ENCODE peak calls at places on chromosomes 3 and 15, in eight cellular contexts. One of them, this sample, is unnamed.

GRCh38 chr15:68328485-68328884 is 50.9 kb downstream of the FEM1B start:
- DNase-seq in MV-4-11: no peak
- DNase-seq in NCI-H2171: no peak
- DNase-seq in GM12865: no peak
- DNase-seq in endodermal cell: no peak
- DNase-seq in NCI-H748 treated with DMSO at 0.1 percent for 48 hours: no peak
- DNase-seq in fibroblast of mammary gland: no peak
- DNase-seq in stimulated activated naive CD8-positive, alpha-beta T cell treated with anti-CD3 and anti-CD28 coated beads, Interleukin-15, Interleukin-2, amounts not matched to agents 100 U/mL and 50 U/mL, for 24 hours: no peak
- DNase-seq in this sample: no peak

GRCh38 chr3:119819806-119820205 is 37.9 kb downstream of the NR1I2 start:
- DNase-seq in endodermal cell: no peak
- DNase-seq in MV-4-11: no peak
- DNase-seq in stimulated activated naive CD8-positive, alpha-beta T cell treated with anti-CD3 and anti-CD28 coated beads, Interleukin-15, Interleukin-2, amounts not matched to agents 100 U/mL and 50 U/mL, for 24 hours: no peak
- DNase-seq in NCI-H2171: no peak
- DNase-seq in fibroblast of mammary gland: peak; percentile 40
- DNase-seq in NCI-H748 treated with DMSO at 0.1 percent for 48 hours: no peak
- DNase-seq in GM12865: no peak
- DNase-seq in this sample: no peak

GRCh38 chr3:63976166-63976861 is 47.0 kb downstream of the PSMD6 start:
- DNase-seq in stimulated activated naive CD8-positive, alpha-beta T cell treated with anti-CD3 and anti-CD28 coated beads, Interleukin-15, Interleukin-2, amounts not matched to agents 100 U/mL and 50 U/mL, for 24 hours: no peak
- DNase-seq in MV-4-11: peak; percentile 87
- DNase-seq in NCI-H748 treated with DMSO at 0.1 percent for 48 hours: no peak
- DNase-seq in fibroblast of mammary gland: peak; percentile 99
- DNase-seq in endodermal cell: no peak
- DNase-seq in NCI-H2171: no peak
- DNase-seq in GM12865: no peak
- DNase-seq in this sample: no peak

GRCh38 chr3:194711913-194712312 is 26.2 kb downstream of the FAM43A start:
- DNase-seq in stimulated activated naive CD8-positive, alpha-beta T cell treated with anti-CD3 and anti-CD28 coated beads, Interleukin-15, Interleukin-2, amounts not matched to agents 100 U/mL and 50 U/mL, for 24 hours: no peak
- DNase-seq in NCI-H2171: no peak
- DNase-seq in GM12865: no peak
- DNase-seq in fibroblast of mammary gland: peak; percentile 82
- DNase-seq in endodermal cell: no peak
- DNase-seq in MV-4-11: peak; percentile 81
- DNase-seq in NCI-H748 treated with DMSO at 0.1 percent for 48 hours: no peak
- DNase-seq in this sample: no peak

GRCh38 chr3:31462050-31462569 is 70.6 kb upstream of the STT3B start:
- DNase-seq in NCI-H748 treated with DMSO at 0.1 percent for 48 hours: peak; percentile 17
- DNase-seq in MV-4-11: peak; percentile 68
- DNase-seq in fibroblast of mammary gland: no peak
- DNase-seq in NCI-H2171: no peak
- DNase-seq in GM12865: peak; percentile 70
- DNase-seq in stimulated activated naive CD8-positive, alpha-beta T cell treated with anti-CD3 and anti-CD28 coated beads, Interleukin-15, Interleukin-2, amounts not matched to agents 100 U/mL and 50 U/mL, for 24 hours: no peak
- DNase-seq in endodermal cell: peak; percentile 62
- DNase-seq in this sample: no peak

GRCh38 chr3:53083496-53083895 is 37.6 kb upstream of the SFMBT1 start:
- DNase-seq in fibroblast of mammary gland: peak; percentile 65
- DNase-seq in endodermal cell: no peak
- DNase-seq in NCI-H748 treated with DMSO at 0.1 percent for 48 hours: no peak
- DNase-seq in NCI-H2171: peak; percentile 29
- DNase-seq in GM12865: no peak
- DNase-seq in MV-4-11: no peak
- DNase-seq in stimulated activated naive CD8-positive, alpha-beta T cell treated with anti-CD3 and anti-CD28 coated beads, Interleukin-15, Interleukin-2, amounts not matched to agents 100 U/mL and 50 U/mL, for 24 hours: no peak
- DNase-seq in this sample: no peak

GRCh38 chr15:65130941-65131340 is 2.7 kb downstream of the PDCD7 start:
- DNase-seq in MV-4-11: no peak
- DNase-seq in GM12865: no peak
- DNase-seq in stimulated activated naive CD8-positive, alpha-beta T cell treated with anti-CD3 and anti-CD28 coated beads, Interleukin-15, Interleukin-2, amounts not matched to agents 100 U/mL and 50 U/mL, for 24 hours: no peak
- DNase-seq in NCI-H2171: no peak
- DNase-seq in fibroblast of mammary gland: no peak
- DNase-seq in NCI-H748 treated with DMSO at 0.1 percent for 48 hours: no peak
- DNase-seq in endodermal cell: peak; percentile 65
- DNase-seq in this sample: no peak

GRCh38 chr3:156183396-156183795 is 63.0 kb downstream of the KCNAB1 start:
- DNase-seq in stimulated activated naive CD8-positive, alpha-beta T cell treated with anti-CD3 and anti-CD28 coated beads, Interleukin-15, Interleukin-2, amounts not matched to agents 100 U/mL and 50 U/mL, for 24 hours: no peak
- DNase-seq in GM12865: no peak
- DNase-seq in MV-4-11: no peak
- DNase-seq in endodermal cell: no peak
- DNase-seq in NCI-H748 treated with DMSO at 0.1 percent for 48 hours: no peak
- DNase-seq in fibroblast of mammary gland: no peak
- DNase-seq in NCI-H2171: no peak
- DNase-seq in this sample: no peak

GRCh38 chr15:25736451-25736850 is 126.7 kb downstream of the ATP10A start:
- DNase-seq in NCI-H748 treated with DMSO at 0.1 percent for 48 hours: no peak
- DNase-seq in GM12865: no peak
- DNase-seq in NCI-H2171: no peak
- DNase-seq in fibroblast of mammary gland: no peak
- DNase-seq in MV-4-11: no peak
- DNase-seq in stimulated activated naive CD8-positive, alpha-beta T cell treated with anti-CD3 and anti-CD28 coated beads, Interleukin-15, Interleukin-2, amounts not matched to agents 100 U/mL and 50 U/mL, for 24 hours: no peak
- DNase-seq in endodermal cell: no peak
- DNase-seq in this sample: no peak

GRCh38 chr3:63914312-63914711 is 2.1 kb upstream of the SCAANT1 start:
- DNase-seq in GM12865: no peak
- DNase-seq in stimulated activated naive CD8-positive, alpha-beta T cell treated with anti-CD3 and anti-CD28 coated beads, Interleukin-15, Interleukin-2, amounts not matched to agents 100 U/mL and 50 U/mL, for 24 hours: no peak
- DNase-seq in endodermal cell: no peak
- DNase-seq in NCI-H748 treated with DMSO at 0.1 percent for 48 hours: no peak
- DNase-seq in NCI-H2171: no peak
- DNase-seq in fibroblast of mammary gland: peak; percentile 44
- DNase-seq in MV-4-11: peak; percentile 29
- DNase-seq in this sample: no peak

GRCh38 chr3:142374687-142375086 is 73.2 kb downstream of the XRN1 start:
- DNase-seq in MV-4-11: no peak
- DNase-seq in fibroblast of mammary gland: no peak
- DNase-seq in GM12865: no peak
- DNase-seq in NCI-H748 treated with DMSO at 0.1 percent for 48 hours: no peak
- DNase-seq in endodermal cell: no peak
- DNase-seq in stimulated activated naive CD8-positive, alpha-beta T cell treated with anti-CD3 and anti-CD28 coated beads, Interleukin-15, Interleukin-2, amounts not matched to agents 100 U/mL and 50 U/mL, for 24 hours: no peak
- DNase-seq in NCI-H2171: no peak
- DNase-seq in this sample: no peak

GRCh38 chr15:85168642-85169173 is 187.1 kb downstream of the PDE8A start:
- DNase-seq in MV-4-11: no peak
- DNase-seq in GM12865: peak; percentile 40
- DNase-seq in endodermal cell: peak; percentile 93
- DNase-seq in stimulated activated naive CD8-positive, alpha-beta T cell treated with anti-CD3 and anti-CD28 coated beads, Interleukin-15, Interleukin-2, amounts not matched to agents 100 U/mL and 50 U/mL, for 24 hours: peak; percentile 28
- DNase-seq in NCI-H748 treated with DMSO at 0.1 percent for 48 hours: peak; percentile 70
- DNase-seq in fibroblast of mammary gland: peak; percentile 8
- DNase-seq in NCI-H2171: peak; percentile 74
- DNase-seq in this sample: no peak

GRCh38 chr3:53729618-53730017 is 116.6 kb downstream of the CHDH start:
- DNase-seq in GM12865: peak; percentile 37
- DNase-seq in NCI-H748 treated with DMSO at 0.1 percent for 48 hours: no peak
- DNase-seq in MV-4-11: no peak
- DNase-seq in stimulated activated naive CD8-positive, alpha-beta T cell treated with anti-CD3 and anti-CD28 coated beads, Interleukin-15, Interleukin-2, amounts not matched to agents 100 U/mL and 50 U/mL, for 24 hours: no peak
- DNase-seq in fibroblast of mammary gland: no peak
- DNase-seq in endodermal cell: no peak
- DNase-seq in NCI-H2171: no peak
- DNase-seq in this sample: no peak

GRCh38 chr3:56917337-56917697 is 115.6 kb upstream of the ARHGEF3 start:
- DNase-seq in MV-4-11: no peak
- DNase-seq in GM12865: no peak
- DNase-seq in NCI-H2171: no peak
- DNase-seq in fibroblast of mammary gland: no peak
- DNase-seq in NCI-H748 treated with DMSO at 0.1 percent for 48 hours: no peak
- DNase-seq in endodermal cell: no peak
- DNase-seq in stimulated activated naive CD8-positive, alpha-beta T cell treated with anti-CD3 and anti-CD28 coated beads, Interleukin-15, Interleukin-2, amounts not matched to agents 100 U/mL and 50 U/mL, for 24 hours: no peak
- DNase-seq in this sample: no peak

GRCh38 chr3:62584636-62585035 is 211.3 kb upstream of the FEZF2 start:
- DNase-seq in fibroblast of mammary gland: no peak
- DNase-seq in endodermal cell: no peak
- DNase-seq in NCI-H748 treated with DMSO at 0.1 percent for 48 hours: no peak
- DNase-seq in MV-4-11: no peak
- DNase-seq in NCI-H2171: no peak
- DNase-seq in GM12865: no peak
- DNase-seq in stimulated activated naive CD8-positive, alpha-beta T cell treated with anti-CD3 and anti-CD28 coated beads, Interleukin-15, Interleukin-2, amounts not matched to agents 100 U/mL and 50 U/mL, for 24 hours: no peak
- DNase-seq in this sample: no peak

GRCh38 chr15:69014454-69014853 is at the start of gene NOX5:
- DNase-seq in fibroblast of mammary gland: peak; percentile 45
- DNase-seq in GM12865: no peak
- DNase-seq in NCI-H2171: no peak
- DNase-seq in NCI-H748 treated with DMSO at 0.1 percent for 48 hours: no peak
- DNase-seq in stimulated activated naive CD8-positive, alpha-beta T cell treated with anti-CD3 and anti-CD28 coated beads, Interleukin-15, Interleukin-2, amounts not matched to agents 100 U/mL and 50 U/mL, for 24 hours: no peak
- DNase-seq in MV-4-11: no peak
- DNase-seq in endodermal cell: no peak
- DNase-seq in this sample: no peak

GRCh38 chr3:170953229-170953628 is 44.8 kb upstream of the EIF5A2 start:
- DNase-seq in NCI-H2171: peak; percentile 75
- DNase-seq in GM12865: no peak
- DNase-seq in MV-4-11: no peak
- DNase-seq in stimulated activated naive CD8-positive, alpha-beta T cell treated with anti-CD3 and anti-CD28 coated beads, Interleukin-15, Interleukin-2, amounts not matched to agents 100 U/mL and 50 U/mL, for 24 hours: no peak
- DNase-seq in NCI-H748 treated with DMSO at 0.1 percent for 48 hours: no peak
- DNase-seq in endodermal cell: no peak
- DNase-seq in fibroblast of mammary gland: no peak
- DNase-seq in this sample: no peak

GRCh38 chr15:57156210-57156887 is 220.0 kb upstream of the CGNL1 start:
- DNase-seq in NCI-H748 treated with DMSO at 0.1 percent for 48 hours: no peak
- DNase-seq in endodermal cell: no peak
- DNase-seq in GM12865: no peak
- DNase-seq in fibroblast of mammary gland: no peak
- DNase-seq in MV-4-11: no peak
- DNase-seq in NCI-H2171: no peak
- DNase-seq in stimulated activated naive CD8-positive, alpha-beta T cell treated with anti-CD3 and anti-CD28 coated beads, Interleukin-15, Interleukin-2, amounts not matched to agents 100 U/mL and 50 U/mL, for 24 hours: no peak
- DNase-seq in this sample: peak; percentile 13

GRCh38 chr3:183954875-183955274 is 62.8 kb downstream of the ABCC5 start:
- DNase-seq in endodermal cell: peak; percentile 84
- DNase-seq in fibroblast of mammary gland: no peak
- DNase-seq in NCI-H2171: no peak
- DNase-seq in MV-4-11: no peak
- DNase-seq in NCI-H748 treated with DMSO at 0.1 percent for 48 hours: no peak
- DNase-seq in stimulated activated naive CD8-positive, alpha-beta T cell treated with anti-CD3 and anti-CD28 coated beads, Interleukin-15, Interleukin-2, amounts not matched to agents 100 U/mL and 50 U/mL, for 24 hours: no peak
- DNase-seq in GM12865: no peak
- DNase-seq in this sample: no peak

GRCh38 chr3:4508048-4508981 is 15.2 kb downstream of the ITPR1 start:
- DNase-seq in stimulated activated naive CD8-positive, alpha-beta T cell treated with anti-CD3 and anti-CD28 coated beads, Interleukin-15, Interleukin-2, amounts not matched to agents 100 U/mL and 50 U/mL, for 24 hours: peak; percentile 15
- DNase-seq in endodermal cell: peak; percentile 67
- DNase-seq in NCI-H748 treated with DMSO at 0.1 percent for 48 hours: no peak
- DNase-seq in NCI-H2171: no peak
- DNase-seq in MV-4-11: no peak
- DNase-seq in fibroblast of mammary gland: no peak
- DNase-seq in GM12865: peak; percentile 91
- DNase-seq in this sample: no peak

GRCh38 chr3:61669676-61670299 is 108.4 kb downstream of the PTPRG start:
- DNase-seq in endodermal cell: no peak
- DNase-seq in stimulated activated naive CD8-positive, alpha-beta T cell treated with anti-CD3 and anti-CD28 coated beads, Interleukin-15, Interleukin-2, amounts not matched to agents 100 U/mL and 50 U/mL, for 24 hours: no peak
- DNase-seq in fibroblast of mammary gland: no peak
- DNase-seq in NCI-H2171: no peak
- DNase-seq in MV-4-11: no peak
- DNase-seq in NCI-H748 treated with DMSO at 0.1 percent for 48 hours: no peak
- DNase-seq in GM12865: peak; percentile 3
- DNase-seq in this sample: no peak

GRCh38 chr3:36600413-36600812 is 163.9 kb downstream of the DCLK3 start:
- DNase-seq in NCI-H748 treated with DMSO at 0.1 percent for 48 hours: no peak
- DNase-seq in stimulated activated naive CD8-positive, alpha-beta T cell treated with anti-CD3 and anti-CD28 coated beads, Interleukin-15, Interleukin-2, amounts not matched to agents 100 U/mL and 50 U/mL, for 24 hours: no peak
- DNase-seq in MV-4-11: no peak
- DNase-seq in fibroblast of mammary gland: no peak
- DNase-seq in endodermal cell: no peak
- DNase-seq in NCI-H2171: no peak
- DNase-seq in GM12865: no peak
- DNase-seq in this sample: no peak

GRCh38 chr3:25747033-25747432 is 36.2 kb downstream of the NGLY1 start:
- DNase-seq in MV-4-11: no peak
- DNase-seq in GM12865: no peak
- DNase-seq in endodermal cell: no peak
- DNase-seq in NCI-H748 treated with DMSO at 0.1 percent for 48 hours: no peak
- DNase-seq in fibroblast of mammary gland: no peak
- DNase-seq in NCI-H2171: no peak
- DNase-seq in stimulated activated naive CD8-positive, alpha-beta T cell treated with anti-CD3 and anti-CD28 coated beads, Interleukin-15, Interleukin-2, amounts not matched to agents 100 U/mL and 50 U/mL, for 24 hours: no peak
- DNase-seq in this sample: no peak

This sample was measured in posterior cingulate gyrus.